ENCODE peak calls at places on chromosomes 12 and 14, in eight cellular contexts. Z is left cardiac atrium; U is astrocyte of the spinal cord; F is anterior cingulate cortex; A is stimulated activated CD8-positive, alpha-beta memory T cell treated with anti-CD3 and anti-CD28 coated beads, Interleukin-15, amount 100 ng/mL, for 48 hours; K is ACHN; V is thoracic aorta; R is CD8-positive, alpha-beta T cell. W is an unnamed sample.

GRCh38 chr14:73465833-73466532 is 7.6 kb upstream of the NUMB start:
- DNase-seq in Z (no peak), U (no peak), F (no peak), A (no peak), K (no peak), V (no peak), R (no peak), W (no peak)

GRCh38 chr12:119964123-119964522 is 24.9 kb upstream of the BICDL1 start:
- DNase-seq in Z (no peak), U (no peak), F (no peak), A (no peak), K (no peak), V (no peak), R (no peak), W (no peak)

GRCh38 chr14:96086032-96086431 is 46.9 kb downstream of the C14orf132 start:
- DNase-seq in Z (no peak), U (peak; percentile 72), F (no peak), A (no peak), K (peak; percentile 26), V (no peak), R (no peak), W (peak; percentile 70)

GRCh38 chr12:91774471-91774921 is 371.1 kb downstream of the BTG1 start:
- DNase-seq in Z (no peak), U (peak; percentile 53), F (no peak), A (no peak), K (no peak), V (no peak), R (no peak), W (no peak)

GRCh38 chr12:21073822-21074460 is 57.1 kb upstream of the SLCO1B1 start:
- DNase-seq in Z (no peak), U (peak; percentile 98), F (no peak), A (no peak), K (peak; percentile 37), V (no peak), R (no peak), W (peak; percentile 93)

GRCh38 chr12:130838284-130838950 is 633 bp downstream of the STX2 start:
- DNase-seq in Z (peak; percentile 41), U (no peak), F (no peak), A (no peak), K (peak; percentile 38), V (no peak), R (no peak), W (no peak)

GRCh38 chr12:131698286-131698685 is 12.6 kb upstream of the SFSWAP start:
- DNase-seq in Z (no peak), U (no peak), F (no peak), A (no peak), K (no peak), V (no peak), R (no peak), W (no peak)

GRCh38 chr14:101715209-101716076 is 46.1 kb upstream of the PPP2R5C start:
- DNase-seq in Z (no peak), U (no peak), F (no peak), A (no peak), K (no peak), V (no peak), R (no peak), W (no peak)

GRCh38 chr12:14741942-14742341 is 45.5 kb upstream of the GUCY2C start:
- DNase-seq in Z (no peak), U (no peak), F (no peak), A (no peak), K (no peak), V (no peak), R (no peak), W (no peak)

GRCh38 chr12:39386335-39386734 is 56.6 kb downstream of the KIF21A start:
- DNase-seq in Z (no peak), U (no peak), F (no peak), A (no peak), K (no peak), V (no peak), R (no peak), W (no peak)

GRCh38 chr14:55314449-55314848 is 43.2 kb downstream of the FBXO34 start:
- DNase-seq in Z (no peak), U (no peak), F (no peak), A (no peak), K (no peak), V (no peak), R (no peak), W (no peak)

GRCh38 chr12:107574691-107575090 is 110.9 kb upstream of the PWP1 start:
- DNase-seq in Z (no peak), U (no peak), F (no peak), A (no peak), K (no peak), V (no peak), R (no peak), W (no peak)

GRCh38 chr12:87818416-87818815 is 210.8 kb downstream of the C12orf50 start:
- DNase-seq in Z (no peak), U (no peak), F (no peak), A (no peak), K (no peak), V (no peak), R (no peak), W (no peak)

GRCh38 chr12:51070004-51070403 is 13.4 kb downstream of the CSRNP2 start:
- DNase-seq in Z (no peak), U (no peak), F (no peak), A (no peak), K (no peak), V (no peak), R (no peak), W (no peak)

GRCh38 chr12:128800606-128801005 is 23.2 kb downstream of the SLC15A4 start:
- DNase-seq in Z (no peak), U (no peak), F (no peak), A (no peak), K (no peak), V (no peak), R (no peak), W (no peak)

GRCh38 chr12:22631863-22632463 is 7.0 kb downstream of the ETNK1 start:
- DNase-seq in Z (no peak), U (peak; percentile 22), F (no peak), A (no peak), K (peak; percentile 57), V (no peak), R (no peak), W (no peak)

GRCh38 chr12:127052491-127053232 is 1214.3 kb upstream of the TMEM132C start:
- DNase-seq in Z (no peak), U (peak; percentile 84), F (no peak), A (no peak), K (no peak), V (no peak), R (no peak), W (peak; percentile 23)

GRCh38 chr12:1606021-1606622 is 11.7 kb upstream of the FBXL14 start:
- DNase-seq in Z (peak; percentile 95), U (peak; percentile 82), F (no peak), A (no peak), K (peak; percentile 96), V (peak; percentile 69), R (no peak), W (no peak)

GRCh38 chr14:91977909-91978308 is 30.4 kb upstream of the FBLN5 start:
- DNase-seq in Z (no peak), U (no peak), F (no peak), A (no peak), K (no peak), V (no peak), R (no peak), W (no peak)

GRCh38 chr12:30138483-30138882 is 354.7 kb upstream of the TMTC1 start:
- DNase-seq in Z (no peak), U (no peak), F (no peak), A (no peak), K (no peak), V (no peak), R (no peak), W (no peak)

GRCh38 chr14:75401356-75401755 is 26.5 kb upstream of the JDP2 start:
- DNase-seq in Z (peak; percentile 77), U (peak; percentile 24), F (no peak), A (no peak), K (no peak), V (no peak), R (no peak), W (peak; percentile 6)

GRCh38 chr12:26845984-26846383 is 13.0 kb upstream of the ITPR2 start:
- DNase-seq in Z (no peak), U (peak; percentile 71), F (no peak), A (no peak), K (no peak), V (no peak), R (no peak), W (peak; percentile 90)

GRCh38 chr12:50211392-50212070 is 44.4 kb upstream of the CERS5 start:
- DNase-seq in Z (no peak), U (peak; percentile 43), F (no peak), A (no peak), K (no peak), V (no peak), R (no peak), W (no peak)

GRCh38 chr14:101458536-101459391 is 102.5 kb upstream of the DIO3 start:
- DNase-seq in Z (no peak), U (no peak), F (no peak), A (no peak), K (no peak), V (no peak), R (no peak), W (no peak)

GRCh38 chr12:13093850-13094225 is 9.6 kb downstream of the GSG1 start:
- DNase-seq in Z (no peak), U (no peak), F (no peak), A (no peak), K (no peak), V (no peak), R (no peak), W (no peak)

GRCh38 chr14:68810173-68811153 is 17.6 kb upstream of the ZFP36L1 start:
- DNase-seq in Z (no peak), U (no peak), F (no peak), A (no peak), K (no peak), V (no peak), R (no peak), W (no peak)

GRCh38 chr12:75634244-75635222 is 123.1 kb upstream of the KRR1 start:
- DNase-seq in Z (no peak), U (peak; percentile 45), F (no peak), A (no peak), K (no peak), V (no peak), R (no peak), W (no peak)

GRCh38 chr14:30657606-30658163 is 35.6 kb downstream of the SCFD1 start:
- DNase-seq in Z (no peak), U (peak; percentile 10), F (no peak), A (no peak), K (peak; percentile 29), V (no peak), R (no peak), W (no peak)

GRCh38 chr12:53701518-53702264 is 25.6 kb downstream of the CALCOCO1 start:
- DNase-seq in Z (peak; percentile 86), U (peak; percentile 69), F (peak; percentile 70), A (peak; percentile 51), K (peak; percentile 73), V (peak; percentile 42), R (peak; percentile 52), W (no peak)